ENCODE peak calls at places on chromosome 7, in four cellular contexts. One of them, this sample, is unnamed.

GRCh38 chr7:149669121-149669818 is 104.1 kb downstream of the ZNF467 start:
- DNase-seq in GM12878: no peak
- DNase-seq in K562: no peak
- DNase-seq in H1: no peak
- DNase-seq in this sample: peak

GRCh38 chr7:142885311-142886230 is at the start of gene TRPV6:
- DNase-seq in GM12878: no peak
- DNase-seq in K562: no peak
- DNase-seq in H1: peak
- DNase-seq in this sample: no peak

GRCh38 chr7:55180821-55181542 is 162.2 kb downstream of the EGFR start:
- DNase-seq in H1: no peak
- DNase-seq in K562: no peak
- DNase-seq in GM12878: no peak
- DNase-seq in this sample: no peak

GRCh38 chr7:99619571-99620130 is 2.9 kb downstream of the ZSCAN25 start:
- DNase-seq in H1: peak
- DNase-seq in GM12878: no peak
- DNase-seq in K562: no peak
- DNase-seq in this sample: no peak

GRCh38 chr7:29075621-29076020 is 70.7 kb downstream of the CPVL start:
- DNase-seq in K562: no peak
- DNase-seq in GM12878: no peak
- DNase-seq in H1: no peak
- DNase-seq in this sample: no peak

GRCh38 chr7:103297837-103298179 is 573 bp downstream of the PMPCB start:
- DNase-seq in H1: no peak
- DNase-seq in GM12878: no peak
- DNase-seq in K562: no peak
- DNase-seq in this sample: no peak

GRCh38 chr7:101856488-101857357 is 39.3 kb downstream of the CUX1 start:
- DNase-seq in K562: peak
- DNase-seq in GM12878: peak
- DNase-seq in H1: no peak
- DNase-seq in this sample: peak

GRCh38 chr7:72077776-72078175 is 334.4 kb downstream of the CALN1 start:
- DNase-seq in H1: peak
- DNase-seq in GM12878: no peak
- DNase-seq in K562: no peak
- DNase-seq in this sample: no peak

GRCh38 chr7:77459311-77459726 is 43.2 kb upstream of the GSAP start:
- DNase-seq in H1: no peak
- DNase-seq in GM12878: no peak
- DNase-seq in K562: no peak
- DNase-seq in this sample: no peak

GRCh38 chr7:29319719-29320521 is 125.3 kb downstream of the CHN2 start:
- DNase-seq in K562: no peak
- DNase-seq in GM12878: peak
- DNase-seq in H1: no peak
- DNase-seq in this sample: no peak

GRCh38 chr7:100673942-100674431 is 447 bp downstream of the GNB2 start:
- DNase-seq in GM12878: no peak
- DNase-seq in K562: peak
- DNase-seq in H1: peak
- DNase-seq in this sample: no peak

GRCh38 chr7:44201813-44202212 is 1.0 kb downstream of the YKT6 start:
- DNase-seq in H1: no peak
- DNase-seq in K562: no peak
- DNase-seq in GM12878: no peak
- DNase-seq in this sample: peak

GRCh38 chr7:73960548-73960947 is 67.4 kb upstream of the ELN start:
- DNase-seq in K562: no peak
- DNase-seq in GM12878: no peak
- DNase-seq in H1: no peak
- DNase-seq in this sample: no peak
- TF ChIP-seq CHD1 in K562: no peak
- TF ChIP-seq CHD1 in GM12878: no peak
- TF ChIP-seq CHD1 in H1: no peak
- TF ChIP-seq CHD1 in this sample: no peak

GRCh38 chr7:112416127-112416526 is 34.1 kb upstream of the IFRD1 start:
- DNase-seq in H1: no peak
- DNase-seq in GM12878: no peak
- DNase-seq in K562: no peak
- DNase-seq in this sample: peak
- TF ChIP-seq CHD1 in H1: no peak
- TF ChIP-seq CHD1 in GM12878: no peak
- TF ChIP-seq CHD1 in K562: no peak
- TF ChIP-seq CHD1 in this sample: no peak

GRCh38 chr7:41858196-41858595 is 155.3 kb upstream of the INHBA start:
- DNase-seq in H1: no peak
- DNase-seq in K562: no peak
- DNase-seq in GM12878: no peak
- DNase-seq in this sample: peak
- TF ChIP-seq CHD1 in H1: no peak
- TF ChIP-seq CHD1 in K562: no peak
- TF ChIP-seq CHD1 in GM12878: no peak
- TF ChIP-seq CHD1 in this sample: no peak

DNA sequence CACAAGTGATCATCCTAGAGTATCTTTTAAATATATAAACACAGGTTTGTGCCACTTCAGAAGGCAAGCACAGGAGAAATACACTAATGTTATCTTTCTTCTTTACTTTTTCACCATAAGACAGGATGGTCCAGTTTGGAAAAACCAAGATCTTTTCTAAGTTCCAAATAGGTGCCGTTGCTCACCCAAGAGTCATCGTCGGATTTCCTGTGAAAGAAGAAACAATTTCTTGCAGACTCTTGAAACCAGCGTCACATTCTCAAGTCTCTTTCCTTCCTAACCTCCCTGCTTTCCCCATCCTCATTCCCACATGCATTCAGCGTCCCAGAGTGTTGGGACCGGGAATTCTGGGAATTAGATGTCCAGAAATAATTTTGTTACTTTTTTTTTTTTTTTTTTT is 42.8 kb upstream of the GSDME start:
- DNase-seq in K562: no peak
- DNase-seq in H1: no peak
- DNase-seq in GM12878: no peak
- DNase-seq in this sample: no peak
- TF ChIP-seq CHD1 in K562: no peak
- TF ChIP-seq CHD1 in H1: no peak
- TF ChIP-seq CHD1 in GM12878: no peak
- TF ChIP-seq CHD1 in this sample: no peak

GRCh38 chr7:130901209-130901783 is 167.3 kb upstream of the KLF14 start:
- DNase-seq in GM12878: no peak
- DNase-seq in H1: no peak
- DNase-seq in K562: no peak
- DNase-seq in this sample: peak
- TF ChIP-seq CHD1 in GM12878: no peak
- TF ChIP-seq CHD1 in H1: no peak
- TF ChIP-seq CHD1 in K562: no peak
- TF ChIP-seq CHD1 in this sample: no peak

GRCh38 chr7:96377399-96377798 is 55.5 kb upstream of the SLC25A13 start:
- DNase-seq in H1: no peak
- DNase-seq in K562: no peak
- DNase-seq in GM12878: no peak
- DNase-seq in this sample: no peak

GRCh38 chr7:96380111-96380512 is 58.2 kb upstream of the SLC25A13 start:
- DNase-seq in K562: no peak
- DNase-seq in H1: no peak
- DNase-seq in GM12878: no peak
- DNase-seq in this sample: no peak
- TF ChIP-seq CHD1 in K562: no peak
- TF ChIP-seq CHD1 in H1: no peak
- TF ChIP-seq CHD1 in GM12878: no peak
- TF ChIP-seq CHD1 in this sample: no peak

GRCh38 chr7:155466814-155467675 is 9.1 kb downstream of the EN2 start:
- DNase-seq in H1: peak
- DNase-seq in K562: no peak
- DNase-seq in GM12878: no peak
- DNase-seq in this sample: no peak

GRCh38 chr7:155470186-155470487 is 12.2 kb downstream of the EN2 start:
- DNase-seq in GM12878: no peak
- DNase-seq in K562: no peak
- DNase-seq in H1: no peak
- DNase-seq in this sample: no peak

GRCh38 chr7:155466142-155466813 is 8.3 kb downstream of the EN2 start:
- DNase-seq in GM12878: no peak
- DNase-seq in H1: no peak
- DNase-seq in K562: no peak
- DNase-seq in this sample: no peak

GRCh38 chr7:155469311-155470185 is 11.6 kb downstream of the EN2 start:
- DNase-seq in GM12878: no peak
- DNase-seq in K562: no peak
- DNase-seq in H1: peak
- DNase-seq in this sample: no peak

DNA sequence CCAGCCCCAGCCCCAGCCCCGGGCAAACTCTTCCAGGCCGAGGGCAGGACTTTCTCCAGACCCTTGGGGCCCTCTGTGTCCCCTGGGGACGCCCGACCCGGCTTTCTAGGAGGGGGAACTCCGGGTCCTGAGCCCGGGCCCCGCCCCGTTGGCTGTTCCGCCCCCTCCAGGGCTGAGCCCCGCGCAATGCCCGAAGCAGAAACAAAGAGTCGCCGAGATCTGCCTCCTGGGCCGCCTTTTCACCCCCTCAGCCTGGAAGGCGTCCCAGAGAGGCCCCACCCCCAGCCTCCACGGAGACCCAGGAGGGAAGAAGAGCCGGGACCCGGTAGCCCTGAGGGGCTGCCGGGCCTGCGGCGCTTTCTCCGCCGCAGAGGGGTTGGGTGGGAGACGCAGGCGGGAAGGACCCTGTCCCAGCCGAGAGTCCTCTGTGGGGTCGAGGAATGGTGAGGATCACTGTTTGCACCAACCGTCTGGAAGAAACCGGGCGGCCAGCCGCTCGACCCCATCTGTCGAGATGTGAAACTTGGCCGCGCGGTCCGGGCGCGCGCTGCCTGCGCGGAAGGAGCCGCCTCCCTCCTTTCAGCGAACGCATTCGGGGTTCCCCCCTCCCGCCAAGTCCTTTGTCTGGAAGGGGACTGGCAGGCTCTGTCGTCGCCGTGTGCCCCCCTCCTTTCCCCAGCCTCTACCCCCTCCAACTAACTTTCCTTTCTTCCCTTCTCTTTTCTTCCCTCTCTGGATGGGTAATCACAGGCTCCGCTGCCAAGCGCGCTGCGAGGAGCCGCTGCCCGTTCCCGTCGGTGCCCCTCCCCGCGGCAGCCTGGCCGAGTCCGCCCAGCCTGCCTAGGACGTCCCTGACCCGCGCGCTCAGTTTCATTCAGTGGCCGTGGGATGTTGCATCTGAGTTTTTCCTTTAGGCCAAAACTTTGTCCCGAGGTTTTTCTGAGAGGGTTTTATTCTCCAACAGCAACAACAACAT is 10.2 kb downstream of the EN2 start:
- DNase-seq in GM12878: no peak
- DNase-seq in H1: peak
- DNase-seq in K562: no peak
- DNase-seq in this sample: no peak
- TF ChIP-seq CHD1 in GM12878: no peak
- TF ChIP-seq CHD1 in H1: no peak
- TF ChIP-seq CHD1 in K562: no peak
- TF ChIP-seq CHD1 in this sample: no peak

This sample was measured in IMR-90.